ENCODE peak calls at places on chromosomes 2 and 18, in nine cellular contexts. U is brain microvascular endothelial cell, W is right lobe of liver, C is lower leg skin, F is tibial artery, Z is heart left ventricle, A is esophagus muscularis mucosa, N is prostate gland, S is A549. E is an unnamed sample.

GRCh38 chr2:64405476-64406406 is 48.2 kb upstream of the LGALSL start:
- DNase-seq in F (no peak), U (peak; percentile 59), Z (peak; percentile 38), S (no peak), N (no peak), W (peak; percentile 47), A (no peak), C (peak; percentile 43), E (no peak)

GRCh38 chr2:33712674-33713073 is 113.6 kb upstream of the FAM98A start:
- DNase-seq in Z (no peak), W (no peak), F (no peak), S (no peak), U (no peak), N (no peak), C (no peak), A (no peak), E (no peak)

GRCh38 chr18:56888978-56889377 is 237.8 kb downstream of the WDR7 start:
- DNase-seq in C (no peak), F (no peak), A (no peak), S (no peak), Z (no peak), W (no peak), U (no peak), N (no peak), E (no peak)

GRCh38 chr2:61707984-61708852 is 145.6 kb downstream of the FAM161A start:
- DNase-seq in C (no peak), F (no peak), S (peak; percentile 57), N (peak; percentile 60), W (peak; percentile 29), Z (no peak), U (peak; percentile 73), A (peak; percentile 89), E (peak; percentile 72)

GRCh38 chr2:102063360-102063947 is 71.7 kb downstream of the IL1R2 start:
- DNase-seq in A (peak; percentile 95), S (no peak), N (no peak), Z (peak; percentile 81), F (peak; percentile 91), C (peak; percentile 79), W (peak; percentile 56), U (peak; percentile 37), E (no peak)

GRCh38 chr2:119422521-119422920 is 9.1 kb upstream of the TMEM37 start:
- DNase-seq in U (no peak), A (no peak), C (no peak), N (no peak), F (no peak), W (no peak), Z (no peak), S (no peak), E (no peak)

GRCh38 chr2:186542002-186542401 is 47.9 kb upstream of the ITGAV start:
- DNase-seq in N (no peak), A (no peak), U (no peak), W (no peak), Z (no peak), S (no peak), F (no peak), C (no peak), E (no peak)

GRCh38 chr2:174026122-174026845 is 61.1 kb upstream of the SP3 start:
- DNase-seq in S (no peak), C (no peak), N (no peak), A (no peak), F (no peak), U (peak; percentile 80), Z (no peak), W (no peak), E (no peak)

GRCh38 chr2:88211809-88212154 is 41.6 kb downstream of the THNSL2 start:
- DNase-seq in S (no peak), F (no peak), A (no peak), Z (no peak), U (no peak), W (no peak), C (no peak), N (no peak), E (no peak)

GRCh38 chr2:8794923-8795825 is 42.2 kb downstream of the KIDINS220 start:
- DNase-seq in A (no peak), C (no peak), F (no peak), N (no peak), U (no peak), Z (no peak), S (no peak), W (no peak), E (no peak)

DNA sequence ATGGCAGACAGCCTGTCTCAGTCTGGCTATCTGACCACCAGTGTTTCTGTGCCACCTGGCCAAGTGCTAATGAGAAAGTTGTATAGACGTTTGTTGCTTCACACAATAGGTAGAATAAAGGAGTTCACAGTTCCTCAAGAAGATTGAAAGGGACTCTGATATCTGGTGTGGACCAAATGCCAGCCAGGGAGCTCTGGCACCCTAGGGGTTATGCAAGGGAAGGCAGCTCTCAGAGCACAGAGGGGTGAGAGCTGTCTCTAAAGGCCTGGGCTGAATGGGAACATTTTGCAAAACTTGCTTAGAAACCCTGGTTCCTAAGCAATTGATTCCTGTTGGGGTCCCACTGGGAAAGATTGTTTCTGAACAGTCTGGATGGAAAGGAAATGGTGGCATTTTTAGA is 553.8 kb downstream of the EPHA4 start:
- DNase-seq in S (no peak), C (no peak), W (no peak), Z (no peak), U (no peak), F (no peak), N (no peak), A (no peak), E (no peak)
- TF ChIP-seq CTCF in S (no peak), C (no peak), W (no peak), Z (no peak), U (no peak), F (no peak), N (no peak), A (no peak), E (no peak)

GRCh38 chr18:63186934-63187574 is 132.5 kb downstream of the BCL2 start:
- DNase-seq in U (no peak), C (no peak), S (no peak), F (no peak), N (no peak), A (no peak), Z (no peak), W (no peak), E (no peak)
- H3K4me3 ChIP-seq in U (no peak overlapping the region), C (no peak overlapping the region), S (no peak overlapping the region), F (no peak overlapping the region), N (no peak overlapping the region), A (no peak overlapping the region), Z (no peak overlapping the region), W (no peak overlapping the region), E (no peak overlapping the region)

GRCh38 chr2:10440736-10441135 is 7.4 kb downstream of the ODC1 start:
- DNase-seq in C (no peak), N (no peak), F (no peak), A (no peak), S (no peak), Z (no peak), W (no peak), U (no peak), E (no peak)

GRCh38 chr2:10441966-10442365 is 6.2 kb downstream of the ODC1 start:
- DNase-seq in N (no peak), U (no peak), S (no peak), A (no peak), C (no peak), W (no peak), F (no peak), Z (no peak), E (no peak)

GRCh38 chr2:10447300-10448207 is 573 bp downstream of the ODC1 start:
- DNase-seq in C (no peak), W (peak; percentile 79), F (no peak), A (no peak), N (peak; percentile 40), S (peak; percentile 25), Z (peak; percentile 57), U (peak; percentile 30), E (no peak)

GRCh38 chr2:10446631-10447030 is 1.5 kb downstream of the ODC1 start:
- DNase-seq in U (no peak), S (no peak), W (no peak), F (no peak), Z (no peak), N (no peak), A (no peak), C (no peak), E (no peak)

DNA sequence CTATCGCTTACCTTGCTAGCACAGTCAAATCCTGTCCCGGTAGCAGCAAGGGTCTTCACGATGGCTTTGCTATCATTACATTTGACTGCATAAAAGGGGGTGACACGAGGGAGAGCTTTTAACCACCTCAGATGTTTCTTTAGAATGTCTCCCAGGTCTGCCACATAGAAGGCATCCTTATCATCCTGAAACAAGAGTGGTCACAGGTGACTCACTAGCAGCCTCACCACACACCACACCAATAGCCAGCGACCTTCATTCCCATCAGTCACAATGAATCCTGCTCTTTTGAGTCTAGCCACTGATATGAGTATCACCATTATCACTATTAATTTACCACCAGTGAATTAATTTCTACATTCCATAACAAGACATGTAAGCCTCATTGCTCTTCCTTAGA is 3.7 kb downstream of the ODC1 start:
- DNase-seq in N (no peak), W (no peak), F (no peak), U (no peak), S (no peak), Z (no peak), A (no peak), C (no peak), E (no peak)
- TF ChIP-seq CTCF in N (no peak), W (no peak), F (no peak), U (no peak), S (no peak), Z (no peak), A (no peak), C (no peak), E (no peak)

GRCh38 chr2:171327043-171327496 is 106.7 kb downstream of the METTL8 start:
- DNase-seq in F (no peak), S (no peak), Z (no peak), U (no peak), A (no peak), C (no peak), N (no peak), W (no peak), E (peak; percentile 81)
- H3K4me3 ChIP-seq in F (no peak overlapping the region), S (no peak overlapping the region), Z (no peak overlapping the region), U (no peak overlapping the region), A (no peak overlapping the region), C (no peak overlapping the region), N (no peak overlapping the region), W (no peak overlapping the region), E (peak overlapping the region; percentile 4)

DNA sequence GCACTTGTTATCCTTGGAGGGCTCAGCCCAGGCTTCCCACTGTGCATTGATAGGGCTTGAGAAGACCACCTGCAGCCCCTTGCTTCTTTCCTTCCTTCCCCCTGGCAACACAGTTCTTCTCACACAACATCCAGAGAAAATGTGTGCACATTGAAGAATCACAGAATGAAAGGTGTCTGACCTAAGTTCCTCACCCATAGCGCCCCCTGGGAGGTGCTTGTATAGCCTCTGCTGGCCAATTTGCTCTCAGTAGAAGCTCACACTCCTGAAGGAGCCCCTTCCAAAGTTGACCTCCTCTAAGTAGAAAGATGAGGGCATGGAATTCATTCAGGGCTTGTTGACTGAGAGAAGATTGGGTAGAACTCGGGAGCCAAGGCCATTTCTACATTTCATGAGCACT is 758.4 kb upstream of the KLHL29 start:
- DNase-seq in Z (no peak), N (no peak), C (no peak), A (no peak), W (no peak), F (no peak), S (no peak), U (no peak), E (no peak)
- TF ChIP-seq CTCF in Z (no peak), N (no peak), C (no peak), A (no peak), W (no peak), F (no peak), S (no peak), U (no peak), E (peak; percentile 17)

E was measured in LNCaP clone FGC.